ENCODE peak calls at places on chromosome 20, in five cellular contexts. Y, E, M, V and P are unnamed samples.

GRCh38 chr20:33250666-33251065 is 14.9 kb downstream of the BPIFA1 start:
- DNase-seq in Y (no peak), E (no peak), M (no peak), V (no peak), P (no peak)

GRCh38 chr20:43904195-43904594 is 10.5 kb upstream of the TOX2 start:
- DNase-seq in Y (peak; percentile 42), E (no peak), M (no peak), V (no peak), P (peak; percentile 64)

GRCh38 chr20:37915800-37916570 is 13.1 kb downstream of the VSTM2L start:
- DNase-seq in Y (no peak), E (no peak), M (no peak), V (no peak), P (peak; percentile 89)

GRCh38 chr20:47748851-47749250 is 36.4 kb downstream of the SULF2 start:
- DNase-seq in Y (no peak), E (no peak), M (no peak), V (no peak), P (no peak)

GRCh38 chr20:31663838-31664695 is 26.4 kb downstream of the COX4I2 start:
- DNase-seq in Y (no peak), E (no peak), M (no peak), V (no peak), P (no peak)

GRCh38 chr20:36217226-36217625 is 19.1 kb upstream of the AAR2 start:
- DNase-seq in Y (no peak), E (no peak), M (no peak), V (no peak), P (no peak)

GRCh38 chr20:44965651-44966029 is 672 bp upstream of the STK4 start:
- DNase-seq in Y (no peak), E (no peak), M (no peak), V (no peak), P (no peak)

GRCh38 chr20:24746351-24746685 is 202.8 kb upstream of the CST7 start:
- DNase-seq in Y (no peak), E (no peak), M (no peak), V (no peak), P (no peak)

GRCh38 chr20:36243726-36244125 is 7.4 kb downstream of the AAR2 start:
- DNase-seq in Y (no peak), E (no peak), M (no peak), V (no peak), P (no peak)

GRCh38 chr20:54646156-54646517 is 170.7 kb downstream of the DOK5 start:
- DNase-seq in Y (no peak), E (no peak), M (no peak), V (no peak), P (no peak)

GRCh38 chr20:50286609-50287008 is 96.0 kb downstream of the CEBPB start:
- DNase-seq in Y (no peak), E (no peak), M (no peak), V (peak; percentile 81), P (peak; percentile 63)

GRCh38 chr20:12623870-12624269 is 384.9 kb upstream of the SPTLC3 start:
- DNase-seq in Y (no peak), E (no peak), M (no peak), V (no peak), P (no peak)

GRCh38 chr20:6104493-6105188 is 18.2 kb downstream of the FERMT1 start:
- DNase-seq in Y (no peak), E (no peak), M (no peak), V (peak; percentile 31), P (no peak)

GRCh38 chr20:5078399-5078958 is 41.3 kb downstream of the PCNA start:
- DNase-seq in Y (no peak), E (peak; percentile 97), M (peak; percentile 62), V (peak; percentile 43), P (peak; percentile 73)

GRCh38 chr20:17558154-17558940 is 11.5 kb upstream of the DSTN start:
- DNase-seq in Y (no peak), E (no peak), M (no peak), V (peak; percentile 27), P (no peak)

GRCh38 chr20:18613553-18613952 is 25.7 kb downstream of the DTD1 start:
- DNase-seq in Y (peak; percentile 12), E (no peak), M (no peak), V (no peak), P (no peak)

GRCh38 chr20:48568520-48568919 is 259.3 kb downstream of the PREX1 start:
- DNase-seq in Y (no peak), E (no peak), M (no peak), V (no peak), P (no peak)

GRCh38 chr20:3250091-3250504 is 11.1 kb upstream of the SLC4A11 start:
- DNase-seq in Y (no peak), E (no peak), M (no peak), V (no peak), P (peak; percentile 60)

GRCh38 chr20:38060536-38060935 is 27.0 kb downstream of the RPRD1B start:
- DNase-seq in Y (no peak), E (no peak), M (no peak), V (no peak), P (no peak)

GRCh38 chr20:6007094-6007528 is 46.7 kb downstream of the LRRN4 start:
- DNase-seq in Y (no peak), E (peak; percentile 22), M (no peak), V (no peak), P (no peak)

GRCh38 chr20:50306478-50307423 is 116.1 kb downstream of the CEBPB start:
- DNase-seq in Y (no peak), E (no peak), M (no peak), V (no peak), P (no peak)

GRCh38 chr20:24871429-24872213 is 77.4 kb upstream of the CST7 start:
- DNase-seq in Y (peak; percentile 90), E (no peak), M (no peak), V (no peak), P (peak; percentile 83)

GRCh38 chr20:53463101-53463972 is 130.3 kb downstream of the ZNF217 start:
- DNase-seq in Y (no peak), E (no peak), M (no peak), V (no peak), P (no peak)

GRCh38 chr20:32040142-32040953 is 11.7 kb upstream of the HCK start:
- DNase-seq in Y (no peak), E (no peak), M (no peak), V (peak; percentile 21), P (no peak)

GRCh38 chr20:24698189-24698588 is 228.8 kb downstream of the SYNDIG1 start:
- DNase-seq in Y (peak; percentile 60), E (no peak), M (no peak), V (no peak), P (no peak)

GRCh38 chr20:35776513-35777101 is 4.8 kb downstream of the PHF20 start:
- DNase-seq in Y (no peak), E (no peak), M (no peak), V (peak; percentile 64), P (peak; percentile 87)

GRCh38 chr20:19321176-19321575 is 108.7 kb downstream of the SLC24A3 start:
- DNase-seq in Y (no peak), E (no peak), M (no peak), V (no peak), P (no peak)

GRCh38 chr20:1212607-1213396 is 9.5 kb downstream of the C20orf202 start:
- DNase-seq in Y (no peak), E (peak; percentile 70), M (peak; percentile 68), V (peak; percentile 61), P (peak; percentile 83)
- H3K4me3 ChIP-seq in Y (no peak overlapping the region), E (no peak overlapping the region), M (no peak overlapping the region), V (no peak overlapping the region), P (no peak overlapping the region)

GRCh38 chr20:23448167-23448566 is 4.5 kb downstream of the CST11 start:
- DNase-seq in Y (no peak), E (no peak), M (no peak), V (no peak), P (no peak)

GRCh38 chr20:23444859-23445258 is 5.4 kb downstream of the CSTL1 start:
- DNase-seq in Y (no peak), E (no peak), M (no peak), V (no peak), P (no peak)

GRCh38 chr20:23449400-23449799 is 3.3 kb downstream of the CST11 start:
- DNase-seq in Y (no peak), E (no peak), M (no peak), V (no peak), P (no peak)

GRCh38 chr20:23445596-23446217 is 6.2 kb downstream of the CSTL1 start:
- DNase-seq in Y (no peak), E (no peak), M (no peak), V (no peak), P (no peak)

DNA sequence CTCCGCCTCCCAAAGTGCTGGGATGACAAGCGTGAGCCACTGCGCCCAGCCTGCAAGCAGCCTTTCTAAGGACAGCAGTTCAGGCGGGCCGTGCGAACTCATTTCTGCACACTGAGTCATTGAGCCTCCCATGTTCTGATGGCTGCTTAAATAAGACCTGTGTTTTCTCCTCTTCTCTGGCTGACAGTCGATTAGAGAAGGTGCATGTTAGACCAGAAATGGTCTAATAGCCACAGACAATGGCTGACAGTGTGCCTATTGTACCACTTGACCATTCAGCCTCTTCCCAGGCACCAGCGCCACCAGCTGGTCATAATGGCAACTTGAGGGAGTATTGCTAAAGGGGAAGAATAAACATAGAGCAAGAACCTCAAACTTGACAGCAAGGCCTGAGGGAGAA is 6.2 kb downstream of the CST11 start:
- DNase-seq in Y (no peak), E (peak; percentile 29), M (no peak), V (peak; percentile 28), P (peak; percentile 80)
- TF ChIP-seq CTCF in Y (peak; percentile 38), E (peak; percentile 56), M (no peak), V (peak; percentile 17), P (peak; percentile 64)

DNA sequence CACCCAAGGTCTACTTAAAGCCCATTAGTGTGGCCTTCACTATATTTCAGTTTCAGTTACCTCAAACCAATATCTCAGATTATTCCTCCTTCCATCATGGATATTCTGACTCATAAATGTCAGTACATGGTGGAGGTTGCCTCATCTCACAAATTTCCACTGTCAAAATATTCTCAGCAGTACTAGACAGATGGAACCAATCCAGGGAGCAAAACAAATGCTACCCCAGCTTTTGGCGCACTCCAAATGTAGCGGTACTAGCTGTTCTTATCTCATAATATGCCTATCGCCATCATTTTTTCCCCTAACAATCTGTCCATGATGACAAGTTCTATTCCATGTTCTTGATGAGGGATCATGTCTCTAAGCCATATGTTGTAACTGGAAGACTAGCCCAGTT is 1026.1 kb downstream of the KIF16B start:
- DNase-seq in Y (no peak), E (no peak), M (no peak), V (no peak), P (no peak)
- H3K9me3 ChIP-seq in Y (no peaks in the 10 kb centered on the region), E (no peaks in the 10 kb centered on the region), M (no peaks in the 10 kb centered on the region), V (no peaks in the 10 kb centered on the region), P (no peaks in the 10 kb centered on the region)

DNA sequence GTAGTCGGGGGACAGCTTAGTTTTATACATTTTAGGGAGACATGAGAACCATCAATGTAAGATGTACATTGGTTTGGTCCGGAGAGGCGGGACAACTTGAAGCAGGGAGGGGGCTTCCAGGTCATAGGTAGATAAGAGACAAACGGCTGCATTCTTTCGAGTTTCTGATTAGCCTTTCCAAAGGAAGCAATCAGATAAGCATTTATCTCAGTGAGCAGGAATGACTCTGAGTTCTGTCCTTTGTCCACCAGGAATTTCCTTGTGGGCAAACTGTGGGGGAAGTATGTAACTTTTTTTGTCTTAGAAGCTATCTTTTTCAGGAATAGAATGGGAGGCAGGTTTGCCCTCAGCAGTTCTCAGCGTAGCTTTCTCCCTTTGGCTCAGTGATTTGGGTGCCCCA is 1.4 kb downstream of the YTHDF1 start:
- DNase-seq in Y (no peak), E (no peak), M (no peak), V (no peak), P (no peak)
- H3K4me3 ChIP-seq in Y (peak overlapping the region; percentile 96), E (peak overlapping the region; percentile 77), M (peak overlapping the region; percentile 57), V (peak overlapping the region; percentile 96), P (no peak overlapping the region)

GRCh38 chr20:62405108-62405980 is 1.7 kb downstream of the CABLES2 start:
- DNase-seq in Y (no peak), E (no peak), M (no peak), V (peak; percentile 59), P (peak; percentile 66)
- TF ChIP-seq CTCF in Y (peak; percentile 61), E (peak; percentile 27), M (no peak), V (peak; percentile 59), P (no peak)

GRCh38 chr20:59136027-59136426 is 27.6 kb upstream of the ZNF831 start:
- DNase-seq in Y (no peak), E (no peak), M (no peak), V (no peak), P (no peak)
- H3K9me3 ChIP-seq in Y (no peaks in the 10 kb centered on the region), E (no peaks in the 10 kb centered on the region), M (no peaks in the 10 kb centered on the region), V (no peaks in the 10 kb centered on the region), P (no peaks in the 10 kb centered on the region)